ENCODE peak calls at places on chromosomes 13 and 19, in five cellular contexts. L is neuronal stem cell; R is CD8-positive, alpha-beta T cell; S is GM23248; A is hepatocyte. P is an unnamed sample.

GRCh38 chr13:29129616-29130015 is 309.5 kb downstream of the MTUS2 start:
- DNase-seq in L (no peak), S (no peak), R (no peak), A (no peak), P (no peak)

GRCh38 chr19:34109596-34109995 is 62.7 kb upstream of the LSM14A start:
- DNase-seq in A (no peak), L (no peak), R (no peak), S (no peak), P (no peak)

GRCh38 chr13:26555413-26555812 is 2.1 kb upstream of the WASF3 start:
- DNase-seq in L (no peak), R (no peak), S (no peak), A (no peak), P (no peak)

GRCh38 chr19:38114651-38115050 is 109.4 kb downstream of the DPF1 start:
- DNase-seq in S (no peak), L (no peak), A (no peak), R (no peak), P (no peak)

GRCh38 chr13:23356368-23356767 is 77.1 kb downstream of the SACS start:
- DNase-seq in R (no peak), A (no peak), L (no peak), S (no peak), P (no peak)

GRCh38 chr13:27691207-27691606 is 69.5 kb downstream of the POLR1D start:
- DNase-seq in S (no peak), A (no peak), R (no peak), L (no peak), P (no peak)

GRCh38 chr19:42267644-42268141 is 1.4 kb upstream of the CIC start:
- DNase-seq in R (no peak), L (no peak), A (peak; percentile 14), S (peak; percentile 52), P (no peak)

GRCh38 chr13:30147380-30147779 is 160.0 kb downstream of the KATNAL1 start:
- DNase-seq in R (no peak), L (no peak), S (no peak), A (no peak), P (no peak)

GRCh38 chr13:98202026-98202425 is 25.0 kb upstream of the RNF113B start:
- DNase-seq in L (no peak), A (no peak), S (no peak), R (no peak), P (peak; percentile 53)

GRCh38 chr19:53553865-53554791 is 16.2 kb downstream of the ZNF331 start:
- DNase-seq in L (no peak), R (peak; percentile 88), S (peak; percentile 95), A (no peak), P (peak; percentile 72)

GRCh38 chr13:96003304-96003703 is 49.9 kb downstream of the UGGT2 start:
- DNase-seq in L (no peak), A (peak; percentile 12), S (peak; percentile 43), R (no peak), P (no peak)

GRCh38 chr13:36787181-36787580 is 31.8 kb upstream of the RFXAP start:
- DNase-seq in A (no peak), L (no peak), R (no peak), S (no peak), P (no peak)

GRCh38 chr13:27622102-27622820 is 569 bp downstream of the POLR1D start:
- DNase-seq in R (no peak), A (peak; percentile 51), L (no peak), S (peak; percentile 62), P (no peak)

GRCh38 chr19:56321981-56322558 is 7.4 kb upstream of the ZSCAN5A start:
- DNase-seq in S (no peak), A (no peak), R (no peak), L (no peak), P (no peak)

GRCh38 chr19:17103177-17103576 is 27.6 kb downstream of the MYO9B start:
- DNase-seq in R (no peak), S (peak; percentile 52), A (no peak), L (no peak), P (no peak)

GRCh38 chr13:63605403-63605802 is 2189.8 kb upstream of the PCDH20 start:
- DNase-seq in L (no peak), R (no peak), S (no peak), A (no peak), P (no peak)

GRCh38 chr13:30149248-30149647 is 158.1 kb downstream of the KATNAL1 start:
- DNase-seq in L (no peak), S (no peak), A (no peak), R (no peak), P (no peak)

GRCh38 chr19:29662604-29663404 is 2.5 kb upstream of the PLEKHF1 start:
- DNase-seq in L (no peak), S (peak; percentile 99), R (no peak), A (peak; percentile 76), P (peak; percentile 65)

GRCh38 chr19:45824041-45824471 is 8.9 kb upstream of the RSPH6A start:
- DNase-seq in R (no peak), S (no peak), L (no peak), A (no peak), P (peak; percentile 45)

GRCh38 chr13:110211046-110211445 is 95.9 kb downstream of the COL4A1 start:
- DNase-seq in L (no peak), A (no peak), R (no peak), S (no peak), P (no peak)

GRCh38 chr19:13408889-13409518 is 97.3 kb downstream of the CACNA1A start:
- DNase-seq in L (peak; percentile 58), S (no peak), A (no peak), R (no peak), P (no peak)

GRCh38 chr19:4503224-4504170 is 14.8 kb downstream of the PLIN4 start:
- DNase-seq in A (no peak), L (no peak), R (no peak), S (no peak), P (no peak)
- H3K36me3 ChIP-seq in A (no peaks in the 10 kb centered on the region), L (peaks cover 38% of the 10 kb centered on the region), R (peaks cover 5% of the 10 kb centered on the region), S (no peaks in the 10 kb centered on the region), P (no peaks in the 10 kb centered on the region)

GRCh38 chr13:114309806-114310410 is 4.4 kb upstream of the CHAMP1 start:
- DNase-seq in A (no peak), L (no peak), S (no peak), R (no peak), P (no peak)

GRCh38 chr13:114299604-114300305 is 14.5 kb upstream of the CHAMP1 start:
- DNase-seq in R (no peak), S (no peak), A (no peak), L (no peak), P (no peak)

GRCh38 chr13:114309086-114309485 is 5.2 kb upstream of the CHAMP1 start:
- DNase-seq in L (no peak), A (no peak), R (no peak), S (no peak), P (no peak)

GRCh38 chr13:114303700-114304327 is 10.5 kb upstream of the CHAMP1 start:
- DNase-seq in S (no peak), L (no peak), R (no peak), A (no peak), P (no peak)

DNA sequence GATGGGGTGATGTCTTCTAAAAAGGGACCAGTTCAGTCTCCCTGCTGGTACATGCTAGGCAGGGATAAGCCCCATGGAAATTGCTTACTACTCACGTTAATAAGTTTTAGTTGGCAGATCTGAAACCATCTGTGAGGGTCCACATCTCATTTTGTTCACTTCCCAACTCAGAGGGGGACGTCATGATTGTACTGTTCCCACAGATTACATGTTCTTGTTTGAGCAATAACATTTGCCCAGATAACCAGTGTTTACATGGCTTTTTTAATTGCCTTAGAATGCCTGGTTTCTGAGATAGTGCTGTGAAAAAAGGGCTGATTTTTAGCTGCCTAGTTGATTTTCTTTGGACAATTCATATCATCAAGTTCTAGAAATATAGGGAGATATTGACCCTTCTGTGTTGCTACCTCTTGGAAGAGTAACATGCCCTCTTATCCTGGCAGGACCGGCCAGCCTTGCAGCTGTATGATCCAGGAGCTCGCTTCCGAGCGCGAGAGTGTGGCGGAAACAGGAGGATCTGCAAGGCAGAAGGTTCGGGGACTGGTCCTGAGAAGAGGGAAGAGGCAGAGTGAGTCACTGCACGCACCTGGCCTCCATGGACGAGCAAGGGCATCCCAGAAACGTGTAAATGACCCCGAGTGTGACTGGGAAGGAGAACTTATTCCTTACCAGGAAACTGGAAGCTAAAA is 9.8 kb upstream of the CHAMP1 start:
- DNase-seq in A (no peak), S (no peak), L (no peak), R (no peak), P (no peak)
- H3K36me3 ChIP-seq in A (no peaks in the 10 kb centered on the region), S (peaks cover 29% of the 10 kb centered on the region), L (peaks cover 21% of the 10 kb centered on the region), R (peaks cover 13% of the 10 kb centered on the region), P (no peaks in the 10 kb centered on the region)

GRCh38 chr19:32631381-32631780 is 43.6 kb downstream of the ANKRD27 start:
- DNase-seq in A (no peak), R (no peak), L (no peak), S (no peak), P (no peak)

GRCh38 chr19:32630338-32630737 is 44.6 kb downstream of the ANKRD27 start:
- DNase-seq in R (no peak), A (no peak), S (no peak), L (no peak), P (no peak)

GRCh38 chr19:32624410-32624809 is 43.4 kb downstream of the PDCD5 start:
- DNase-seq in L (no peak), A (no peak), S (no peak), R (no peak), P (no peak)

GRCh38 chr19:32627714-32628253 is 46.8 kb downstream of the PDCD5 start:
- DNase-seq in L (no peak), S (no peak), A (no peak), R (no peak), P (no peak)

DNA sequence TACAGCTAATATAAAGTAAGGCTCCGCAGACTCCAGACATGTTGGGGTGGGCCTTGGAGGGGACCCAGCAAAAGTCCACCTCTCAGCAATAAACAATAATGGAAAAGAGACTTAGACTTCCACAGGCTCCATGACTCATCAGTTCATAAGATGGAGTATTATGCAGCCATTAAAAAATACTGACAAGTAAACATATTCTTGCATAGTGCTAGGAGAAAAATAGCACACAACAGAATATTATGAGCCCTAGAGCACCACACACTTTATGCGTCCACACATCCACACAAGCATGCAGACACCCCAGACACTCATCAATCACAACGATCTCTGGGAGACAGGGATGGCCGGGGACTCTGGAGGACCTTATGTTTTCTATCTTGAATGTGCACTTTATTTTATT is 46.0 kb downstream of the PDCD5 start:
- DNase-seq in A (no peak), L (no peak), S (no peak), R (no peak), P (no peak)
- H3K36me3 ChIP-seq in A (no peaks in the 10 kb centered on the region), L (peaks cover 24% of the 10 kb centered on the region), S (peaks cover 6% of the 10 kb centered on the region), R (peaks cover 9% of the 10 kb centered on the region), P (peaks cover 5% of the 10 kb centered on the region)

GRCh38 chr19:48969276-48970138 is 4.4 kb downstream of the FTL start:
- DNase-seq in L (no peak), S (peak; percentile 43), A (no peak), R (no peak), P (no peak)
- H3K36me3 ChIP-seq in L (peaks cover 34% of the 10 kb centered on the region), S (peaks cover 49% of the 10 kb centered on the region), A (no peaks in the 10 kb centered on the region), R (peaks cover 21% of the 10 kb centered on the region), P (peaks cover 7% of the 10 kb centered on the region)

GRCh38 chr19:52214241-52214640 is 24.4 kb downstream of the PPP2R1A start:
- DNase-seq in S (no peak), R (no peak), L (no peak), A (no peak), P (no peak)
- H3K36me3 ChIP-seq in S (peaks cover 89% of the 10 kb centered on the region), R (peaks cover 80% of the 10 kb centered on the region), L (peaks cover 65% of the 10 kb centered on the region), A (peaks cover 1% of the 10 kb centered on the region), P (peaks cover 15% of the 10 kb centered on the region)

P was measured in mucosa of descending colon.